ENCODE peak calls at places on chromosomes 16 and 17, in eight cellular contexts. J is cardiac fibroblast, T is AG10803, R is lower leg skin, C is choroid plexus epithelial cell, V is NB4, F is fibroblast of lung, N is astrocyte of the spinal cord. X is an unnamed sample.

GRCh38 chr17:59829217-59830006 is 63.3 kb downstream of the TUBD1 start:
- DNase-seq in J (peak; percentile 98), T (peak; percentile 98), R (no peak), C (peak; percentile 99), V (peak; percentile 98), F (peak; percentile 100), N (peak; percentile 99), X (peak; percentile 99)

GRCh38 chr16:66511615-66512500 is 38.1 kb downstream of the TK2 start:
- DNase-seq in J (peak; percentile 74), T (peak; percentile 86), R (no peak), C (peak; percentile 72), V (peak; percentile 35), F (peak; percentile 86), N (peak; percentile 79), X (peak; percentile 65)

GRCh38 chr17:18041776-18042175 is 2.6 kb downstream of the GID4 start:
- DNase-seq in J (peak; percentile 50), T (peak; percentile 93), R (no peak), C (peak; percentile 19), V (peak; percentile 43), F (peak; percentile 43), N (peak; percentile 13), X (peak; percentile 35)

GRCh38 chr17:59706900-59707181 is 389 bp downstream of the PTRH2 start:
- DNase-seq in J (no peak), T (no peak), R (no peak), C (no peak), V (no peak), F (peak; percentile 9), N (no peak), X (no peak)

GRCh38 chr16:62035115-62036092 is 834 bp downstream of the CDH8 start:
- DNase-seq in J (no peak), T (no peak), R (no peak), C (no peak), V (no peak), F (no peak), N (peak; percentile 27), X (no peak)

GRCh38 chr17:3798273-3799180 is 2.5 kb downstream of the ITGAE start:
- DNase-seq in J (peak; percentile 29), T (no peak), R (no peak), C (no peak), V (no peak), F (no peak), N (no peak), X (no peak)

GRCh38 chr17:57531648-57532486 is 213.2 kb downstream of the CCDC182 start:
- DNase-seq in J (no peak), T (no peak), R (no peak), C (no peak), V (no peak), F (no peak), N (no peak), X (no peak)

GRCh38 chr17:14341866-14342265 is 41.0 kb downstream of the HS3ST3B1 start:
- DNase-seq in J (peak; percentile 52), T (no peak), R (no peak), C (no peak), V (no peak), F (peak; percentile 25), N (no peak), X (peak; percentile 17)

GRCh38 chr16:70725912-70726828 is 40.3 kb upstream of the MTSS2 start:
- DNase-seq in J (peak; percentile 44), T (no peak), R (no peak), C (no peak), V (no peak), F (no peak), N (no peak), X (peak; percentile 71)

GRCh38 chr16:80058236-80058635 is 457.7 kb upstream of the MAF start:
- DNase-seq in J (peak; percentile 6), T (peak; percentile 41), R (peak; percentile 39), C (no peak), V (no peak), F (no peak), N (no peak), X (peak; percentile 5)

GRCh38 chr16:77660311-77660710 is 62.0 kb upstream of the NUDT7 start:
- DNase-seq in J (peak; percentile 41), T (peak; percentile 51), R (no peak), C (peak; percentile 85), V (peak; percentile 24), F (peak; percentile 52), N (peak; percentile 60), X (peak; percentile 49)

GRCh38 chr16:77882359-77882758 is 94.0 kb downstream of the VAT1L start:
- DNase-seq in J (no peak), T (peak; percentile 64), R (no peak), C (peak; percentile 22), V (no peak), F (peak; percentile 41), N (no peak), X (peak; percentile 34)

GRCh38 chr16:4692460-4693295 is 684 bp upstream of the NUDT16L1 start:
- DNase-seq in J (no peak), T (no peak), R (no peak), C (peak; percentile 11), V (peak; percentile 46), F (no peak), N (no peak), X (no peak)

GRCh38 chr17:31815212-31815611 is 43.8 kb downstream of the COPRS start:
- DNase-seq in J (no peak), T (no peak), R (no peak), C (no peak), V (no peak), F (no peak), N (no peak), X (no peak)

GRCh38 chr17:15341385-15341849 is at the start of gene TEKT3:
- DNase-seq in J (peak; percentile 68), T (peak; percentile 40), R (peak; percentile 78), C (peak; percentile 82), V (no peak), F (peak; percentile 73), N (peak; percentile 73), X (peak; percentile 64)

GRCh38 chr17:16384557-16384956 is 3.7 kb downstream of the UBB start:
- DNase-seq in J (no peak), T (no peak), R (no peak), C (no peak), V (no peak), F (no peak), N (no peak), X (no peak)

GRCh38 chr17:61155590-61156181 is 244.0 kb upstream of the TBX2 start:
- DNase-seq in J (no peak), T (no peak), R (no peak), C (no peak), V (no peak), F (no peak), N (no peak), X (no peak)

GRCh38 chr17:63516910-63517824 is 6.0 kb upstream of the KCNH6 start:
- DNase-seq in J (peak; percentile 14), T (peak; percentile 48), R (no peak), C (peak; percentile 26), V (peak; percentile 9), F (peak; percentile 77), N (peak; percentile 7), X (peak; percentile 33)

GRCh38 chr16:13909872-13910303 is 10.1 kb upstream of the ERCC4 start:
- DNase-seq in J (peak; percentile 99), T (peak; percentile 86), R (no peak), C (peak; percentile 82), V (no peak), F (peak; percentile 93), N (peak; percentile 77), X (peak; percentile 67)

DNA sequence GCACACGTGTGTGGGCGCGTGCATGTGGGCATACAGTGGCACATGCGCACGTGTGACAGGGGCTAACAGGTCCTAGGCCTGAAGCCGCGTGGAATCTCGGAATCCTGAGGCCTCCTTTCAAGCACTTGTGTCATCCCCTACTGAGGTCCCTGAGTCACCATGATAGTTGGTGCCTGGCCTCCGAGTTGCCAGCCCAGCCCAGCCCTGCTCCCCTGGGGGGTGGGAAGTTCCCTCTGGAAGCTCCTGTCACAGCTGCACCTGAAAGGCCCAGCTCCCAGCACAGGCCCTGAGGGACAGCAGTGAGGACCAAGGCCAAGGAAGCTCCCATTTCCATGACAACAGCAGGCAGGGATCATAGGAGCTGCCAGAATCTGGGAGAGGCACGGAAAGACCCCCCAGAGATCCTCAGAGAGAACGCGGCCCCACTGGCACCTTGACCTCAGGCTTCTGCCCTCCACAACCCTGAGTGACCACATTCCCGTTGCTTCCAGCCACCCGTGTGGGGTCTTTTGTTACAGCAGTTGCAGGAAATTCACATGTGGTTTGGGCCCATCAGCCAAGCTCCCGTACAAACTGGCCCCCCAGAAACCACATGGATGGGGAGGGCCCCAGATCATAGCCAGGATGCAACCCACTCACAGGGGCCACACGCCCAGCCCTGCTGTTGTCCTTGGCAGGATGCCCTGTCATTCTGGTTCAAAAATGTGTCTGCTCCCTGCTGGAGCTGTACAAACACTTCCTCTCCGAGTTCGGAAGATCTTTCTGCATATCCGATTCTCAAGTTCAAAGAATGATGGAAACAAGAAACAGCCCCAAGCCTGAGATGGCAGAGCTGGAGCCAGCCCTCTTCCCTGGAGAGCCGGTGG is 35.2 kb upstream of the ENPP7 start:
- DNase-seq in J (peak; percentile 79), T (peak; percentile 13), R (no peak), C (peak; percentile 78), V (no peak), F (peak; percentile 60), N (peak; percentile 73), X (no peak)
- H3K4me3 ChIP-seq in J (no peak overlapping the region), T (no peak overlapping the region), R (no peak overlapping the region), C (no peak overlapping the region), V (no peak overlapping the region), F (no peak overlapping the region), N (no peak overlapping the region), X (no peak overlapping the region)

GRCh38 chr17:35740997-35741931 is 9.8 kb downstream of the RASL10B start:
- DNase-seq in J (no peak), T (no peak), R (no peak), C (no peak), V (no peak), F (no peak), N (no peak), X (no peak)
- TF ChIP-seq CTCF in J (no peak), T (no peak), R (no peak), C (no peak), V (no peak), F (no peak), N (no peak), X (no peak)

GRCh38 chr17:48589831-48590602 is at the start of gene HOXB3:
- DNase-seq in J (no peak), T (peak; percentile 88), R (no peak), C (no peak), V (no peak), F (no peak), N (peak; percentile 89), X (peak; percentile 82)
- H3K4me3 ChIP-seq in J (no peak within 1 kb of the TSS), T (peak within 1 kb of the TSS; percentile 82), R (no peak within 1 kb of the TSS), C (no peak within 1 kb of the TSS), V (no peak within 1 kb of the TSS), F (peak within 1 kb of the TSS; percentile 83), N (peak within 1 kb of the TSS; percentile 77), X (peak within 1 kb of the TSS; percentile 62)

DNA sequence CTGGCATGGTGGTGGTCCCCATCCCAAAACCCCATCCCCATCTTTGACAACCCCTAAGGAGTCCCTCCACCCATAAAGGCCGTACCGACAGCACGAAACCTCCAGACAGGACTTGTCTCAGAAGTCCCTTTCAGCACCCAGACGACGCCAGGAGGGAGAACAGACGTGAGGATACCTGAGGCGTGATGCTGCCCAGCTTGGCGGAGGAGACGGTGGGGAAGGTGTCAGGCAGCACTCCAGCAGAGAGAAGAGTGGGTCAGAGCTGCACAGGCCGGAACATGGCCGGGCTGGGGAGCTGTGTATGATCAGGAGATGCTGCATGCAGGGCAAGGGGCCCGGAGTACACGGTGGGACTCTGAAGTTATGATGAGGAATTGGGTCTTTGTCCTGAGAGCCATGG is 244.2 kb downstream of the GSG1L start:
- DNase-seq in J (no peak), T (no peak), R (no peak), C (no peak), V (no peak), F (no peak), N (no peak), X (no peak)
- TF ChIP-seq CTCF in J (no peak), T (no peak), R (no peak), C (no peak), V (no peak), F (no peak), N (no peak), X (no peak)